ENCODE peak calls at places on chromosomes 3 and 15, in four cellular contexts. One of them, this sample, is unnamed.

GRCh38 chr3:71857926-71858325 is 73.0 kb upstream of the PROK2 start:
- DNase-seq in transverse colon: no peak
- DNase-seq in neuronal stem cell: no peak
- DNase-seq in EL: no peak
- DNase-seq in this sample: no peak

GRCh38 chr3:78659386-78659987 is 1108.3 kb downstream of the ROBO1 start:
- DNase-seq in transverse colon: peak; percentile 17
- DNase-seq in neuronal stem cell: peak; percentile 39
- DNase-seq in EL: peak; percentile 48
- DNase-seq in this sample: no peak

GRCh38 chr3:16513141-16514020 is at the start of gene RFTN1:
- DNase-seq in transverse colon: peak; percentile 36
- DNase-seq in neuronal stem cell: peak; percentile 31
- DNase-seq in EL: peak; percentile 80
- DNase-seq in this sample: no peak

GRCh38 chr3:141452045-141452444 is 34.8 kb upstream of the RASA2 start:
- DNase-seq in transverse colon: no peak
- DNase-seq in neuronal stem cell: peak; percentile 31
- DNase-seq in EL: peak; percentile 62
- DNase-seq in this sample: no peak

GRCh38 chr15:41894791-41895463 is 1.1 kb upstream of the SPTBN5 start:
- DNase-seq in transverse colon: peak; percentile 68
- DNase-seq in neuronal stem cell: no peak
- DNase-seq in EL: peak; percentile 86
- DNase-seq in this sample: peak; percentile 24

GRCh38 chr3:42898896-42899675 is 6.9 kb upstream of the ZNF662 start:
- DNase-seq in transverse colon: no peak
- DNase-seq in neuronal stem cell: no peak
- DNase-seq in EL: no peak
- DNase-seq in this sample: no peak

GRCh38 chr3:38345879-38346583 is 554 bp upstream of the XYLB start:
- DNase-seq in transverse colon: no peak
- DNase-seq in neuronal stem cell: no peak
- DNase-seq in EL: no peak
- DNase-seq in this sample: no peak

GRCh38 chr15:83892498-83892897 is 238.6 kb downstream of the ADAMTSL3 start:
- DNase-seq in transverse colon: no peak
- DNase-seq in neuronal stem cell: no peak
- DNase-seq in EL: no peak
- DNase-seq in this sample: no peak

GRCh38 chr3:183698760-183699159 is 1.2 kb downstream of the YEATS2 start:
- DNase-seq in transverse colon: peak; percentile 14
- DNase-seq in neuronal stem cell: no peak
- DNase-seq in EL: peak; percentile 37
- DNase-seq in this sample: no peak

GRCh38 chr3:72008226-72008996 is 223.5 kb upstream of the PROK2 start:
- DNase-seq in transverse colon: no peak
- DNase-seq in neuronal stem cell: no peak
- DNase-seq in EL: peak; percentile 50
- DNase-seq in this sample: no peak

GRCh38 chr15:72358532-72359180 is 17.2 kb downstream of the HEXA start:
- DNase-seq in transverse colon: peak; percentile 30
- DNase-seq in neuronal stem cell: no peak
- DNase-seq in EL: peak; percentile 91
- DNase-seq in this sample: peak; percentile 82

GRCh38 chr15:101482526-101483371 is 6.8 kb downstream of the PCSK6 start:
- DNase-seq in transverse colon: peak; percentile 45
- DNase-seq in neuronal stem cell: no peak
- DNase-seq in EL: no peak
- DNase-seq in this sample: peak; percentile 74

GRCh38 chr15:77571741-77572140 is 61.0 kb downstream of the LINGO1 start:
- DNase-seq in transverse colon: no peak
- DNase-seq in neuronal stem cell: no peak
- DNase-seq in EL: no peak
- DNase-seq in this sample: no peak

GRCh38 chr15:99445272-99445850 is 120.4 kb upstream of the MEF2A start:
- DNase-seq in transverse colon: no peak
- DNase-seq in neuronal stem cell: no peak
- DNase-seq in EL: no peak
- DNase-seq in this sample: no peak

GRCh38 chr3:191761906-191762305 is 300.9 kb downstream of the PYDC2 start:
- DNase-seq in transverse colon: no peak
- DNase-seq in neuronal stem cell: no peak
- DNase-seq in EL: peak; percentile 29
- DNase-seq in this sample: no peak

GRCh38 chr3:64417816-64418215 is 192.6 kb upstream of the PRICKLE2 start:
- DNase-seq in transverse colon: no peak
- DNase-seq in neuronal stem cell: peak; percentile 76
- DNase-seq in EL: peak; percentile 40
- DNase-seq in this sample: no peak

GRCh38 chr3:142853270-142854163 is 35.4 kb downstream of the PCOLCE2 start:
- DNase-seq in transverse colon: no peak
- DNase-seq in neuronal stem cell: no peak
- DNase-seq in EL: peak; percentile 80
- DNase-seq in this sample: no peak

GRCh38 chr15:99634576-99634975 is 68.8 kb downstream of the MEF2A start:
- DNase-seq in transverse colon: no peak
- DNase-seq in neuronal stem cell: no peak
- DNase-seq in EL: no peak
- DNase-seq in this sample: no peak

GRCh38 chr3:30686176-30686575 is 79.8 kb downstream of the TGFBR2 start:
- DNase-seq in transverse colon: no peak
- DNase-seq in neuronal stem cell: no peak
- DNase-seq in EL: no peak
- DNase-seq in this sample: no peak

GRCh38 chr15:90756916-90757315 is 39.8 kb downstream of the BLM start:
- DNase-seq in transverse colon: no peak
- DNase-seq in neuronal stem cell: no peak
- DNase-seq in EL: no peak
- DNase-seq in this sample: no peak